ENCODE peak calls at places on chromosomes 3 and 15, in seven cellular contexts. G, D, L, A, Y, U and Q are unnamed samples.

GRCh38 chr15:89121414-89121813 is 33.2 kb downstream of the ABHD2 start:
- DNase-seq in G (no peak), D (no peak), L (no peak), A (no peak), Y (no peak), U (no peak), Q (no peak)

GRCh38 chr3:152349397-152349796 is 80.7 kb downstream of the MBNL1 start:
- DNase-seq in G (no peak), D (peak), L (no peak), A (no peak), Y (no peak), U (no peak), Q (no peak)

GRCh38 chr3:127473244-127474024 is 117.1 kb downstream of the TPRA1 start:
- DNase-seq in G (no peak), D (no peak), L (no peak), A (no peak), Y (no peak), U (peak), Q (peak)

GRCh38 chr3:144018776-144019175 is 47.2 kb downstream of the DIPK2A start:
- DNase-seq in G (no peak), D (peak), L (no peak), A (no peak), Y (no peak), U (no peak), Q (no peak)

GRCh38 chr3:121481116-121481895 is 64.5 kb downstream of the POLQ start:
- DNase-seq in G (peak), D (peak), L (no peak), A (no peak), Y (no peak), U (no peak), Q (no peak)

GRCh38 chr3:179688847-179689246 is 36.0 kb downstream of the USP13 start:
- DNase-seq in G (no peak), D (peak), L (no peak), A (no peak), Y (no peak), U (no peak), Q (no peak)

GRCh38 chr3:89232155-89232554 is 124.7 kb downstream of the EPHA3 start:
- DNase-seq in G (no peak), D (no peak), L (no peak), A (no peak), Y (no peak), U (no peak), Q (no peak)

GRCh38 chr3:169148448-169149348 is 514.8 kb downstream of the MECOM start:
- DNase-seq in G (no peak), D (no peak), L (no peak), A (no peak), Y (no peak), U (no peak), Q (no peak)

GRCh38 chr15:89406756-89407650 is 72.4 kb upstream of the POLG start:
- DNase-seq in G (no peak), D (no peak), L (no peak), A (no peak), Y (no peak), U (no peak), Q (no peak)

GRCh38 chr15:25176616-25176923 is 221.8 kb downstream of the SNRPN start:
- DNase-seq in G (no peak), D (no peak), L (no peak), A (peak), Y (peak), U (no peak), Q (no peak)

GRCh38 chr15:48021336-48022086 is 99.3 kb upstream of the SLC24A5 start:
- DNase-seq in G (no peak), D (peak), L (no peak), A (no peak), Y (no peak), U (no peak), Q (no peak)

GRCh38 chr15:39407116-39407515 is 173.8 kb upstream of the THBS1 start:
- DNase-seq in G (no peak), D (peak), L (no peak), A (no peak), Y (no peak), U (no peak), Q (no peak)

GRCh38 chr15:31484986-31485385 is 158.4 kb downstream of the KLF13 start:
- DNase-seq in G (no peak), D (no peak), L (no peak), A (peak), Y (no peak), U (no peak), Q (no peak)

GRCh38 chr15:61853195-61853594 is 207.1 kb downstream of the VPS13C start:
- DNase-seq in G (no peak), D (no peak), L (no peak), A (no peak), Y (no peak), U (no peak), Q (no peak)

GRCh38 chr15:22811640-22812039 is 25.2 kb downstream of the NIPA1 start:
- DNase-seq in G (no peak), D (peak), L (no peak), A (peak), Y (no peak), U (no peak), Q (no peak)

GRCh38 chr3:135311699-135312098 is 516.6 kb downstream of the EPHB1 start:
- DNase-seq in G (no peak), D (no peak), L (no peak), A (no peak), Y (no peak), U (no peak), Q (no peak)

GRCh38 chr15:67085818-67086649 is 20.6 kb downstream of the SMAD3 start:
- DNase-seq in G (no peak), D (peak), L (no peak), A (no peak), Y (peak), U (peak), Q (no peak)

GRCh38 chr15:61892140-61892539 is 168.1 kb downstream of the VPS13C start:
- DNase-seq in G (no peak), D (no peak), L (no peak), A (no peak), Y (no peak), U (no peak), Q (no peak)

GRCh38 chr15:52256366-52256765 is 39.2 kb downstream of the MYO5C start:
- DNase-seq in G (peak), D (peak), L (peak), A (peak), Y (peak), U (peak), Q (peak)

GRCh38 chr3:100726706-100727105 is 17.4 kb downstream of the TFG start:
- DNase-seq in G (no peak), D (no peak), L (no peak), A (no peak), Y (no peak), U (no peak), Q (no peak)

GRCh38 chr3:171712168-171712938 is 97.9 kb downstream of the PLD1 start:
- DNase-seq in G (no peak), D (peak), L (no peak), A (no peak), Y (no peak), U (no peak), Q (no peak)

GRCh38 chr15:57406040-57406772 is 29.9 kb downstream of the CGNL1 start:
- DNase-seq in G (no peak), D (peak), L (no peak), A (no peak), Y (no peak), U (no peak), Q (no peak)

GRCh38 chr15:31497838-31498237 is 171.2 kb downstream of the KLF13 start:
- DNase-seq in G (no peak), D (no peak), L (no peak), A (no peak), Y (no peak), U (no peak), Q (no peak)

GRCh38 chr3:129344540-129345220 is 66.0 kb downstream of the HMCES start:
- DNase-seq in G (no peak), D (no peak), L (no peak), A (no peak), Y (no peak), U (no peak), Q (no peak)

GRCh38 chr3:155070316-155070715 is 9.8 kb upstream of the MME start:
- DNase-seq in G (no peak), D (peak), L (no peak), A (no peak), Y (no peak), U (no peak), Q (no peak)

GRCh38 chr15:89672221-89673161 is 6.7 kb downstream of the PLIN1 start:
- DNase-seq in G (no peak), D (peak), L (no peak), A (peak), Y (no peak), U (no peak), Q (no peak)

GRCh38 chr3:196632033-196632751 is 7.3 kb upstream of the NRROS start:
- DNase-seq in G (peak), D (peak), L (peak), A (peak), Y (peak), U (peak), Q (peak)

GRCh38 chr3:196633658-196634151 is 5.8 kb upstream of the NRROS start:
- DNase-seq in G (no peak), D (no peak), L (no peak), A (no peak), Y (no peak), U (no peak), Q (no peak)

GRCh38 chr3:196634224-196634623 is 5.3 kb upstream of the NRROS start:
- DNase-seq in G (no peak), D (no peak), L (peak), A (no peak), Y (peak), U (no peak), Q (no peak)

GRCh38 chr3:196636369-196637349 is 2.8 kb upstream of the NRROS start:
- DNase-seq in G (no peak), D (no peak), L (no peak), A (no peak), Y (no peak), U (no peak), Q (no peak)

DNA sequence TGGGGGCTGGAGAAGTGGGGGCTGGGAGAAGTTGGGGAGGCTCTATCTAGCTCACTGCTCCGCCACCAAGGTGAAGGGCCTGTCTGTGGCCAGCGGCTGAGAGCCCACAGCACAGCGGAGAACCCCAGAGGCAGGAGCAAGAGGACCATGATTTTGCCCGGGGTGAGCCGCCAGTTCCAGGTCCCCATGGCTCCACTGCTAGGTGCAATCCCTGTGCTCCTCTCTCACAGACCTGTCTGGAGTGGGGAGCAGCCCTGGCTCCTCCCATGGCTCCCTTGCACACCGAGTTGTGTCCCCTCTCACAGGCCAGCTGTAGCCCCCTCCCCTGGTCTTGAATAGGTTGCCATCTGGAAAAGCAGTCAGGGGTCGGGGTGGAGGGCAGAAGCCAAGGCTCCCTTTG is 4.6 kb upstream of the NRROS start:
- DNase-seq in G (no peak), D (no peak), L (no peak), A (no peak), Y (no peak), U (no peak), Q (no peak)
- TF ChIP-seq POLR2A in G (no peak), D (no peak), L (no peak), A (no peak), Y (no peak), U (no peak), Q (no peak)

GRCh38 chr3:64685331-64685799 is 2.4 kb downstream of the ADAMTS9 start:
- DNase-seq in G (peak), D (peak), L (peak), A (peak), Y (no peak), U (no peak), Q (no peak)

GRCh38 chr3:64685800-64686445 is 1.9 kb downstream of the ADAMTS9 start:
- DNase-seq in G (peak), D (peak), L (peak), A (peak), Y (peak), U (no peak), Q (no peak)

GRCh38 chr3:64686446-64686908 is 1.3 kb downstream of the ADAMTS9 start:
- DNase-seq in G (no peak), D (peak), L (peak), A (no peak), Y (no peak), U (no peak), Q (no peak)

GRCh38 chr3:64687381-64687780 is 419 bp downstream of the ADAMTS9 start:
- DNase-seq in G (peak), D (no peak), L (no peak), A (no peak), Y (no peak), U (no peak), Q (no peak)

DNA sequence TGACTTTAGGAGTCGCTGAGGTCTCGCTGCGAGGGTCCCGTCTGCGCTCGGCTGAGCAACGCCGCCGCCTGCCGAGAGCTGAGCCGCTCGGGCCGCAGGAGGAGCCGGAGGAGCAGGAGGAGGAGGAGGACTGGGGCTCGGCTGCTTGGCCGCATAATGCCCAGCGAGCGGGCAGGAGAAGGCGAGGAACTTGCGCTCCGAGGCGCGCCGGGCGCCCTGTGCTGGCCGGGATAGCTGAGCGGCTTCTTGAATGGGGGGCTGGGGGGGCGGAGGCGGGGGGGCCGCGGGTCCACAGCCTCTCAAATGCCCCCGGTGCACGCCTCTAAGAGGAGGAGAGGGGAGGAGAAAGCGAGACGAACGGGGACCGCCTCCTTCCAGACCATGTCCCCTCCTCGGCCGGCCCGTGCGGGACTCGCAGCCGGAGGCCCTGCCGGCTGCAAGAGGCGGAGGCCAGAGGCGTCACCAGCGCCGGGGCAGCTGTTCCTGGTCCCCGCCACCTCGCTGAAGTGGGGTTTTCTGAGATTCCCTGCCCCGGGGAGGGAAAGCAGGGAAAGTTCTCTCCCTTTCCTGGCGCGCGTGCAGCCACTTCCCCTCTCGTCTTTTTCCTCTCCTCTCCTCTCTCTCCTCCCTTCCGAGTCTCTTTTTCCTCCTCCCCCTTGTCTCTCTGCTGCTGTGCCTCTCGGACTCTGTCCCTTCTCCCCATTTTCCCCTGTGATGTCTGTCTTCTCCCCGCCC is at the start of gene ADAMTS9:
- DNase-seq in G (peak), D (peak), L (peak), A (peak), Y (no peak), U (no peak), Q (no peak)
- TF ChIP-seq POLR2A in G (peak), D (peak), L (peak), A (no peak), Y (no peak), U (no peak), Q (no peak)

GRCh38 chr3:60186359-60186758 is 1064.9 kb downstream of the FHIT start:
- DNase-seq in G (no peak), D (no peak), L (no peak), A (no peak), Y (no peak), U (no peak), Q (no peak)
- TF ChIP-seq POLR2A in G (no peak), D (no peak), L (no peak), A (no peak), Y (no peak), U (no peak), Q (no peak)

DNA sequence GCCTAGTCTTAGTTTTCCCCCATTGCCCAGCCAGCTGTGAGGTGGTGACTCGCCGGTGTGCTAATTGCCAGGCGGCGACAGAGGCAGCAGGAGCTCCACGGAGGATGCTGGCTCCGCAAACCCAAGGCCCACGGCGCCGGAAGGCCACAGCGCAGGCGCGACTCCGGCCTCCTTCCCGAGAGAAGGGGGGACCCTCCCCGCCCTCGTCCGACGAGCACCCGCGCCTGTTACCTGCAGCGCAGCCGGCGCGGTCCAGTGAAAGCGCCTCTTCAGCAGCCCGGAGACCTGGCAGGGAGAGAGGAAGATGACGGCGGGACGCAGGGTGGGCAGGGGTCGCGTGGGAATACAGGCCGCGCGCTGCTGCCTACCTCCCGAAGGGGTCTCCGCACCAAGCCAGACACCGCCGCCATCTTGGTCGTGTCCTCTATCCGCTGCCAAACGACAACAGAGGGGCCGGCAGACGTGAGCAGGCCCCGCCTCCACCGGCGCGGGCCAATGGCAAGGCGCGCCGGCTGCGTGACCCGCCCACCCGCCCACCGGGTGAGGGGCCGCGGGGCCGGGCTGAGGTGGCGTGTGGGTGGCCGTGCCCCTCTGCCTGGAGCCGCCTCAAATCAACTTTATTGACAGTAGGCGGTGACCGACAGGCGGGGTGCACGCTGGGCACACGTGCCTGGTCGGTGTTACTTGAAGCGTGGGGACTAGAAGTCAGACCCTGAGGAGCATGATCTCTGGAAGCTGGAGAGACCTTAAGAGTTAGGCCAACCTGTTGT is at the start of gene PDHB:
- DNase-seq in G (peak), D (peak), L (peak), A (peak), Y (peak), U (peak), Q (peak)
- TF ChIP-seq POLR2A in G (peak), D (peak), L (peak), A (no peak), Y (peak), U (peak), Q (peak)

GRCh38 chr3:38346584-38347410 is at the start of gene XYLB:
- DNase-seq in G (peak), D (peak), L (peak), A (peak), Y (peak), U (peak), Q (peak)
- TF ChIP-seq POLR2A in G (no peak), D (no peak), L (no peak), A (no peak), Y (peak), U (no peak), Q (peak)

GRCh38 chr15:84634228-84634837 is 19.8 kb downstream of the WDR73 start:
- DNase-seq in G (no peak), D (no peak), L (no peak), A (no peak), Y (no peak), U (no peak), Q (no peak)

GRCh38 chr15:84638103-84638502 is 16.0 kb downstream of the WDR73 start:
- DNase-seq in G (no peak), D (peak), L (no peak), A (no peak), Y (no peak), U (no peak), Q (no peak)

GRCh38 chr15:84629033-84629432 is 25.1 kb downstream of the WDR73 start:
- DNase-seq in G (no peak), D (no peak), L (no peak), A (no peak), Y (no peak), U (no peak), Q (no peak)

GRCh38 chr15:84631706-84632272 is 22.3 kb downstream of the WDR73 start:
- DNase-seq in G (no peak), D (peak), L (no peak), A (no peak), Y (no peak), U (no peak), Q (no peak)

DNA sequence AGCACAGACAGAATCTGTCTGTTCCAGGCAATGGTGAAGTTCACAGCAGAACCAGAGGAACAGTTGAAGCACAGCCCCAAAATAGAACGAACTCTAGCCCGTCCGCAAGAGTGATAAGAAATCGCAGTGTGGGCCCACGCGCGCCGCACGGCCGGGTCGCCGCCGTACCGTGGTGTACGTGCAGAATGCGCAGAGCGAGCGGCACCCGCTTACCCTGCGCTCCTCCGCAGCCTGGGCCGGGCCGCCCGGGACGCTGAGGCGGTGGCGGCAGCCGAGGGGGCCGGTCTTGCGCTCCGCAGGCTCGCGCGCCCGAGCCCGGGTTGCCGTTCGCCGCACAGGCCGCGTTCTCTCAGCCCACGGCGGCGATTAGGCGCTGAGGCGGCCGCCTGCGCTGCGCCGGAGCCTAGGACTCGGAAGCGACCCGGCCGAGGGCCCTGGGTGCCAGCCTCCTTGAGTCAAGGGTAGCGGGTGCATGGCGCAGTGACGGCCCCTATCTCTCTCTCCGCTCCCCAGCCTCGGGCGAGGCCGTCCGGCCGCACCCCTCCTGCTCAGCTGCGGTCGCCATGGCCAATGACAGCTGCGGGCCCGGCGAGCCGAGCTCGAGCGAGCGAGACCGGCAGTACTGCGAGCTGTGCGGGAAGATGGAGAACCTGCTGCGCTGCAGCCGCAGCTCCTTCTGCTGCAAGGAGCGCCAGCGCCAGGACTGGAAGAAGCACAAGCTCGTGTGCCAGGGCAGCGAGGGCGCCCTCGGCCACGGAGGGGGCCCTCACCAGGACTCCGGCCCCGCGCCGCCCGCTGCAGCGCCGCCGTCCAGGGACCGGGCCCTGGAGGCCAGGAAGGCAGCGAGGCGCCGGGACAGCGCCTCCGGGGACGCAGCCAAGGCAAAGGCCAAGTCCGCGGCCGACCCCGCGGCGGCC is 20.5 kb downstream of the WDR73 start:
- DNase-seq in G (peak), D (peak), L (peak), A (peak), Y (peak), U (peak), Q (no peak)
- TF ChIP-seq POLR2A in G (peak), D (no peak), L (peak), A (no peak), Y (peak), U (no peak), Q (no peak)

GRCh38 chr3:38458796-38459498 is 5.3 kb downstream of the ACVR2B start:
- DNase-seq in G (peak), D (peak), L (peak), A (peak), Y (no peak), U (no peak), Q (peak)
- TF ChIP-seq POLR2A in G (no peak), D (no peak), L (peak), A (no peak), Y (no peak), U (no peak), Q (no peak)